ENCODE peak calls at places on chromosomes 16 and 17, in five cellular contexts. J is left cardiac atrium, S is activated gamma-delta T cell treated with Interleukin-2 at 50 U/mL for 16 hours, Z is DMS53, O is psoas muscle. B is an unnamed sample.

GRCh38 chr16:81797443-81797842 is 18.4 kb downstream of the PLCG2 start:
- DNase-seq in O (no peak), S (no peak), Z (no peak), J (no peak), B (no peak)

GRCh38 chr16:3652373-3653037 is 2.0 kb upstream of the DNASE1 start:
- DNase-seq in Z (no peak), S (no peak), O (no peak), J (no peak), B (peak; percentile 81)

GRCh38 chr17:80760501-80760900 is 215.9 kb downstream of the RPTOR start:
- DNase-seq in Z (peak; percentile 99), J (no peak), S (no peak), O (no peak), B (peak; percentile 99)

GRCh38 chr17:76688165-76688622 is 22.6 kb downstream of the MXRA7 start:
- DNase-seq in J (peak; percentile 52), O (peak; percentile 75), S (no peak), Z (no peak), B (no peak)

GRCh38 chr17:11935734-11936406 is 61.4 kb downstream of the ZNF18 start:
- DNase-seq in S (no peak), O (no peak), Z (peak; percentile 37), J (peak; percentile 57), B (peak; percentile 13)

GRCh38 chr16:89325861-89326471 is 108.5 kb downstream of the ZNF778 start:
- DNase-seq in S (no peak), J (peak; percentile 67), O (peak; percentile 65), Z (peak; percentile 83), B (peak; percentile 71)

GRCh38 chr16:81195907-81196534 is 42.5 kb upstream of the BCO1 start:
- DNase-seq in Z (no peak), S (no peak), J (no peak), O (peak; percentile 54), B (no peak)

GRCh38 chr16:84096447-84097005 is 20.2 kb downstream of the MBTPS1 start:
- DNase-seq in Z (peak; percentile 94), O (no peak), S (no peak), J (no peak), B (peak; percentile 69)

GRCh38 chr16:787261-787966 is 767 bp downstream of the RPUSD1 start:
- DNase-seq in S (no peak), Z (peak; percentile 57), J (no peak), O (no peak), B (no peak)

GRCh38 chr16:3819175-3819527 is 61.4 kb downstream of the CREBBP start:
- DNase-seq in S (no peak), O (no peak), J (no peak), Z (no peak), B (no peak)

GRCh38 chr17:32142038-32142856 is at the start of gene RHOT1:
- DNase-seq in Z (peak; percentile 92), J (peak; percentile 80), S (peak; percentile 72), O (peak; percentile 88), B (peak; percentile 94)

GRCh38 chr17:43092891-43093290 is 32.3 kb downstream of the BRCA1 start:
- DNase-seq in S (no peak), O (no peak), J (no peak), Z (no peak), B (no peak)

GRCh38 chr17:82334622-82335394 is 1.2 kb upstream of the SECTM1 start:
- DNase-seq in O (peak; percentile 52), Z (peak; percentile 62), S (no peak), J (peak; percentile 19), B (no peak)

GRCh38 chr17:27810902-27811557 is 10.7 kb upstream of the NOS2 start:
- DNase-seq in Z (peak; percentile 88), O (no peak), J (no peak), S (no peak), B (no peak)

GRCh38 chr17:77681820-77682219 is 276.7 kb upstream of the TNRC6C start:
- DNase-seq in S (no peak), Z (no peak), J (peak; percentile 83), O (peak; percentile 86), B (no peak)

GRCh38 chr16:397736-398332 is 835 bp downstream of the NME4 start:
- DNase-seq in S (no peak), J (peak; percentile 77), O (peak; percentile 91), Z (peak; percentile 78), B (peak; percentile 56)

GRCh38 chr16:79001156-79001997 is 599.2 kb downstream of the MAF start:
- DNase-seq in S (no peak), O (no peak), J (no peak), Z (no peak), B (no peak)

GRCh38 chr16:88959022-88959421 is 18.0 kb downstream of the CBFA2T3 start:
- DNase-seq in J (no peak), O (no peak), S (no peak), Z (no peak), B (no peak)

GRCh38 chr17:12619444-12620199 is 46.1 kb upstream of the MYOCD start:
- DNase-seq in O (no peak), S (no peak), Z (no peak), J (no peak), B (no peak)

GRCh38 chr17:34386925-34387550 is 24.0 kb upstream of the CCL1 start:
- DNase-seq in S (no peak), J (no peak), Z (no peak), O (no peak), B (peak; percentile 11)

GRCh38 chr16:70429888-70430666 is 8.8 kb downstream of the ST3GAL2 start:
- DNase-seq in O (no peak), Z (peak; percentile 16), S (no peak), J (no peak), B (peak; percentile 5)

GRCh38 chr17:17043668-17044226 is 1.5 kb downstream of the MPRIP start:
- DNase-seq in O (no peak), Z (peak; percentile 33), J (no peak), S (no peak), B (peak; percentile 24)

GRCh38 chr16:23509763-23510153 is 536 bp downstream of the GGA2 start:
- DNase-seq in S (peak; percentile 17), Z (peak; percentile 50), O (peak; percentile 72), J (peak; percentile 40), B (peak; percentile 69)

GRCh38 chr16:82999711-83000110 is 372.9 kb downstream of the CDH13 start:
- DNase-seq in S (no peak), Z (no peak), O (no peak), J (no peak), B (no peak)

GRCh38 chr17:1137465-1137894 is 42.3 kb downstream of the ABR start:
- DNase-seq in J (no peak), Z (peak; percentile 96), S (no peak), O (no peak), B (no peak)

GRCh38 chr17:33438578-33438977 is 145.5 kb upstream of the ASIC2 start:
- DNase-seq in S (no peak), J (no peak), O (no peak), Z (no peak), B (no peak)

GRCh38 chr17:70906808-70907207 is 737.5 kb downstream of the KCNJ2 start:
- DNase-seq in O (no peak), Z (peak; percentile 75), J (peak; percentile 36), S (no peak), B (peak; percentile 23)

GRCh38 chr17:76371656-76372628 is 12.5 kb upstream of the SPHK1 start:
- DNase-seq in Z (no peak), J (no peak), S (no peak), O (no peak), B (no peak)

GRCh38 chr17:3729881-3730280 is 6.2 kb downstream of the HASPIN start:
- DNase-seq in Z (peak; percentile 74), O (no peak), J (no peak), S (no peak), B (no peak)

GRCh38 chr16:897701-898100 is 73.1 kb downstream of the LMF1 start:
- DNase-seq in S (no peak), Z (no peak), J (no peak), O (peak; percentile 9), B (no peak)

GRCh38 chr17:81039096-81039495 is 4.1 kb downstream of the BAIAP2 start:
- DNase-seq in O (peak; percentile 62), Z (no peak), S (no peak), J (no peak), B (no peak)

GRCh38 chr17:7839199-7839889 is 5.3 kb downstream of the KDM6B start:
- DNase-seq in O (no peak), Z (no peak), S (no peak), J (no peak), B (no peak)

GRCh38 chr16:50737420-50737959 is 4.4 kb upstream of the CYLD start:
- DNase-seq in Z (no peak), J (no peak), S (no peak), O (no peak), B (no peak)

GRCh38 chr16:11133344-11133921 is 122.6 kb downstream of the SOCS1 start:
- DNase-seq in S (no peak), O (peak; percentile 80), J (peak; percentile 85), Z (no peak), B (no peak)

GRCh38 chr16:81204794-81205680 is 33.5 kb upstream of the BCO1 start:
- DNase-seq in O (no peak), S (peak; percentile 28), J (no peak), Z (peak; percentile 61), B (peak; percentile 20)

GRCh38 chr16:85202051-85202601 is 89.9 kb upstream of the CIBAR2 start:
- DNase-seq in O (no peak), J (no peak), Z (no peak), S (no peak), B (no peak)

GRCh38 chr17:57726213-57726612 is 18.9 kb downstream of the CCDC182 start:
- DNase-seq in J (no peak), Z (no peak), S (no peak), O (no peak), B (peak; percentile 93)

GRCh38 chr16:26396511-26397235 is 670.1 kb upstream of the C16orf82 start:
- DNase-seq in J (no peak), O (no peak), S (no peak), Z (no peak), B (no peak)

GRCh38 chr17:7548585-7549400 is at the start of gene TNFSF12:
- DNase-seq in S (peak; percentile 63), J (peak; percentile 76), O (peak; percentile 83), Z (peak; percentile 68), B (peak; percentile 27)

GRCh38 chr17:63514974-63515373 is 8.2 kb upstream of the KCNH6 start:
- DNase-seq in Z (no peak), O (no peak), J (no peak), S (no peak), B (no peak)

B was measured in NCI-H69.